ENCODE peak calls at places on chromosome 1, in six cellular contexts. Y is transverse colon; H is CD8-positive, alpha-beta T cell; K is OCI-LY7; A is heart left ventricle; I is CD8-positive, alpha-beta memory T cell. B is an unnamed sample. For H3K36me3, the result is how much of the 10 kb centered on the place peaks cover.

GRCh38 chr1:23461050-23461449 is 22.9 kb downstream of the ASAP3 start:
- DNase-seq in Y (no peak), H (no peak), K (no peak), A (no peak), I (no peak), B (no peak)

GRCh38 chr1:52904590-52905375 is 16.8 kb downstream of the ECHDC2 start:
- DNase-seq in Y (no peak), H (peak), K (peak), A (peak), I (peak), B (no peak)

GRCh38 chr1:45522324-45523104 is 830 bp upstream of the PRDX1 start:
- DNase-seq in Y (no peak), H (no peak), K (no peak), A (no peak), I (no peak), B (no peak)

GRCh38 chr1:1082239-1083180 is 8.4 kb upstream of the RNF223 start:
- DNase-seq in Y (peak), H (no peak), K (no peak), A (peak), I (peak), B (peak)

GRCh38 chr1:208203127-208203847 is 40.9 kb downstream of the PLXNA2 start:
- DNase-seq in Y (peak), H (no peak), K (no peak), A (peak), I (no peak), B (no peak)

GRCh38 chr1:203593723-203594122 is 32.9 kb upstream of the ATP2B4 start:
- DNase-seq in Y (peak), H (peak), K (peak), A (no peak), I (peak), B (peak)

GRCh38 chr1:163337631-163338030 is 15.9 kb downstream of the NUF2 start:
- DNase-seq in Y (no peak), H (no peak), K (no peak), A (no peak), I (no peak), B (no peak)

GRCh38 chr1:48023488-48023887 is 26.3 kb upstream of the TRABD2B start:
- DNase-seq in Y (no peak), H (no peak), K (no peak), A (no peak), I (no peak), B (no peak)

GRCh38 chr1:29202053-29202452 is 20.4 kb upstream of the SRSF4 start:
- DNase-seq in Y (no peak), H (no peak), K (no peak), A (no peak), I (no peak), B (no peak)

GRCh38 chr1:209513226-209513625 is 70.3 kb upstream of the CAMK1G start:
- DNase-seq in Y (no peak), H (no peak), K (peak), A (no peak), I (no peak), B (peak)

GRCh38 chr1:23751050-23751814 is 8.0 kb downstream of the ELOA start:
- DNase-seq in Y (peak), H (no peak), K (peak), A (no peak), I (peak), B (peak)

GRCh38 chr1:87226341-87226760 is 102.3 kb upstream of the LMO4 start:
- DNase-seq in Y (peak), H (no peak), K (no peak), A (peak), I (no peak), B (peak)

GRCh38 chr1:203968728-203969127 is 104.2 kb upstream of the SOX13 start:
- DNase-seq in Y (no peak), H (no peak), K (no peak), A (peak), I (no peak), B (no peak)

GRCh38 chr1:98315309-98315708 is 346.2 kb upstream of the SNX7 start:
- DNase-seq in Y (no peak), H (no peak), K (no peak), A (no peak), I (no peak), B (no peak)

GRCh38 chr1:111831153-111831552 is 75.5 kb downstream of the DDX20 start:
- DNase-seq in Y (no peak), H (no peak), K (no peak), A (no peak), I (no peak), B (no peak)

GRCh38 chr1:214717323-214717722 is 114.3 kb downstream of the CENPF start:
- DNase-seq in Y (no peak), H (no peak), K (no peak), A (no peak), I (no peak), B (no peak)

GRCh38 chr1:109298666-109299086 is 8.1 kb downstream of the MYBPHL start:
- DNase-seq in Y (no peak), H (no peak), K (no peak), A (peak), I (no peak), B (no peak)

GRCh38 chr1:183019860-183020259 is 3.4 kb upstream of the LAMC1 start:
- DNase-seq in Y (no peak), H (no peak), K (no peak), A (peak), I (no peak), B (no peak)

GRCh38 chr1:44636711-44637589 is 37.3 kb downstream of the TMEM53 start:
- DNase-seq in Y (no peak), H (no peak), K (no peak), A (no peak), I (no peak), B (no peak)

GRCh38 chr1:220335668-220336067 is 63.4 kb upstream of the RAB3GAP2 start:
- DNase-seq in Y (no peak), H (no peak), K (no peak), A (no peak), I (no peak), B (no peak)

GRCh38 chr1:167593860-167594259 is 36.2 kb upstream of the RCSD1 start:
- DNase-seq in Y (no peak), H (no peak), K (no peak), A (no peak), I (no peak), B (no peak)

GRCh38 chr1:207691814-207692213 is 46.9 kb downstream of the CR1L start:
- DNase-seq in Y (no peak), H (no peak), K (no peak), A (no peak), I (no peak), B (no peak)

GRCh38 chr1:68383092-68383491 is 66.7 kb downstream of the RPE65 start:
- DNase-seq in Y (no peak), H (no peak), K (no peak), A (no peak), I (no peak), B (no peak)

GRCh38 chr1:105005594-105006195 is 1256.0 kb downstream of the AMY1C start:
- DNase-seq in Y (no peak), H (no peak), K (no peak), A (no peak), I (no peak), B (no peak)

GRCh38 chr1:111515291-111516007 is 12.0 kb upstream of the ADORA3 start:
- DNase-seq in Y (peak), H (no peak), K (no peak), A (peak), I (no peak), B (no peak)

GRCh38 chr1:162605225-162605927 is 26.9 kb upstream of the DDR2 start:
- DNase-seq in Y (no peak), H (no peak), K (no peak), A (no peak), I (no peak), B (peak)

GRCh38 chr1:10899490-10900264 is 103.2 kb upstream of the CASZ1 start:
- DNase-seq in Y (no peak), H (no peak), K (no peak), A (no peak), I (no peak), B (peak)

GRCh38 chr1:55696181-55696580 is 481.0 kb upstream of the USP24 start:
- DNase-seq in Y (no peak), H (no peak), K (no peak), A (no peak), I (no peak), B (no peak)

GRCh38 chr1:157142245-157142644 is 4.0 kb upstream of the ETV3 start:
- DNase-seq in Y (no peak), H (no peak), K (no peak), A (no peak), I (no peak), B (no peak)

GRCh38 chr1:201825245-201825644 is 3.7 kb upstream of the IPO9 start:
- DNase-seq in Y (no peak), H (no peak), K (no peak), A (no peak), I (no peak), B (no peak)
- H3K36me3 ChIP-seq in Y (under half), H (under half), K (under half), A (under half), I (under half), B (under half)

GRCh38 chr1:15526490-15527339 is at the start of gene DNAJC16:
- DNase-seq in Y (peak), H (peak), K (peak), A (peak), I (peak), B (peak)

GRCh38 chr1:15531003-15531402 is 4.4 kb downstream of the DNAJC16 start:
- DNase-seq in Y (no peak), H (no peak), K (no peak), A (no peak), I (no peak), B (no peak)

GRCh38 chr1:15526021-15526489 is 593 bp upstream of the DNAJC16 start:
- DNase-seq in Y (peak), H (no peak), K (peak), A (no peak), I (no peak), B (peak)

DNA sequence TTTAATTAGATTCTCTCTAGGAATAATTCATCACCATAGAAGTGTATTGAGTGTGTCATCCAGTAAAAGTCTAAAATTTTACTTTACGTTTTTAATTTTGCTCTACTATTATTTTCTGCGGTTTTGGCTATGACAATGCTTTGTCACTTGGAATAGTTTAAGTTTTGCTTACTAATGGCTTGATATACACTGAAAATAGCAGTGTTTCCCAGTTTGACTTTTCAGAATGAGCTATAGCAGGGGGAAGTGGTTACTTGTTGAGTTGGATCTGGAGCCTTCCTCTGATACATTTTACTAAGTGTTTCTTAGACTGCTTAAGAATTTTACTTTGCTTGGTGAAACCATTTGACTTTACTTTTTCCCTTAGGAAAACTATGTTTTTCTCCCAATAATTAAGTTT is 5.0 kb downstream of the DNAJC16 start:
- DNase-seq in Y (no peak), H (no peak), K (no peak), A (no peak), I (no peak), B (no peak)
- H3K36me3 ChIP-seq in Y (under half), H (under half), K (under half), A (half or more), I (under half), B (under half)

GRCh38 chr1:2637472-2637871 is 4.7 kb upstream of the MMEL1 start:
- DNase-seq in Y (no peak), H (peak), K (no peak), A (no peak), I (no peak), B (no peak)

GRCh38 chr1:2639203-2639602 is 6.4 kb upstream of the MMEL1 start:
- DNase-seq in Y (no peak), H (peak), K (no peak), A (no peak), I (no peak), B (no peak)

GRCh38 chr1:2639607-2640521 is 7.0 kb upstream of the MMEL1 start:
- DNase-seq in Y (no peak), H (no peak), K (no peak), A (no peak), I (no peak), B (peak)

GRCh38 chr1:2636733-2637132 is 3.9 kb upstream of the MMEL1 start:
- DNase-seq in Y (no peak), H (peak), K (peak), A (no peak), I (no peak), B (peak)

DNA sequence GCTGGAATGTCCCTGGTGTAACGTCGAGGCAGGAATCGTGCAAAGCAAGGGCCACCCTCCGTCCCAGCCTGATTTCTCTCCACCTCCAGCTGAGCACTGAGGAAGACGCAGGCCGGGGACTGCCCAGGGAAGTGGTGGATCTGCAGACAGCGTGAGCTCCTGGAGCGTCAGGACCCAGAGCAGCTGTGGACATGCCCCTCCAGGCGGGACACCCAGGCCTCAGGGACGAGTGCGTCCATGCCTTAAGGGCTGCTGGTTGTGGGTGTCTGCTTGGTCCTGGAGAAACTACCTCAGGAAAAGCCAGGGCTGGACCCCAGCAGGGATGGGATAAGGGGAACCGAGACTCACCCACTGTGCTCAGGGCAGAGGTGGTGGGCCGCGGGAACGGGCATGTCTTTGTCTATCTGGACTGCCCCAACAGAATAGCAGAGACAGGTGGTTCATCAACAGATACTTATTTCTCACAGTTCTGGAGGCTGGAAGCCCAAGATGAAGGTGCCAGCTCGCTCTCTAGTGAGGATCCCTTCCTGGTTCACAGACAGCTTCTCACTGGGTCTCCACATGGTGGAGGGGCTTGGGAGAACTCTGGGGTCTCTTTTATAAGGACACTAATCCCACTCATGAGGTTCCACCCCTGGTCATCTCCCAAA is 5.8 kb upstream of the MMEL1 start:
- DNase-seq in Y (no peak), H (peak), K (no peak), A (no peak), I (no peak), B (no peak)
- H3K36me3 ChIP-seq in Y (under half), H (under half), K (under half), A (under half), I (under half), B (under half)

DNA sequence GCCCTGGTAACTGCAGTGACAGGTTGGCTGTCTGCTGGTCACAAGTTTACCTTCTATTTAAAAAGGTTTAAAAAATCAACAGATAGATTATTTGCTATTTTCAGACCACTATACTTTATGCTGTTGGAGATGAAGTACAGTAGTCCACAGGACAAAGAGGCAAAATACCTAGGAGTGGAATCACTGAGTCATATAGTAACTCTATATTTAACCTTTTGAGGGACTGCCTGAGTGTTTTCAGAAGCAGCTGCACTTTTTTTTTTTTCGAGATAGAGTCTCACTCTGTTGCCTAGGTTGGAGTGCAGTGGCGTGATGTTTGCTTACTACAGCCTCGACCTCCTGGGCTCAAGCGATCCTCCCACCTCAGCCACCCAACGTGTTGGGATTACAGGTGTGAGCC is 11.7 kb downstream of the CNIH4 start:
- DNase-seq in Y (no peak), H (no peak), K (no peak), A (no peak), I (no peak), B (no peak)
- H3K36me3 ChIP-seq in Y (under half), H (under half), K (half or more), A (half or more), I (under half), B (under half)

GRCh38 chr1:6648556-6648955 is 23.9 kb downstream of the THAP3 start:
- DNase-seq in Y (no peak), H (no peak), K (no peak), A (no peak), I (no peak), B (no peak)
- H3K36me3 ChIP-seq in Y (under half), H (under half), K (half or more), A (half or more), I (under half), B (under half)

GRCh38 chr1:229523052-229523451 is 14.9 kb upstream of the NUP133 start:
- DNase-seq in Y (no peak), H (no peak), K (no peak), A (no peak), I (no peak), B (no peak)

GRCh38 chr1:229531326-229531725 is 23.2 kb upstream of the NUP133 start:
- DNase-seq in Y (no peak), H (no peak), K (no peak), A (no peak), I (no peak), B (no peak)

GRCh38 chr1:229529639-229530038 is 21.5 kb upstream of the NUP133 start:
- DNase-seq in Y (no peak), H (no peak), K (no peak), A (no peak), I (no peak), B (no peak)

GRCh38 chr1:229526695-229527094 is 18.6 kb upstream of the NUP133 start:
- DNase-seq in Y (no peak), H (no peak), K (no peak), A (no peak), I (no peak), B (no peak)
- H3K36me3 ChIP-seq in Y (under half), H (under half), K (under half), A (half or more), I (under half), B (under half)

GRCh38 chr1:18884419-18884717 is 18.0 kb downstream of the ALDH4A1 start:
- DNase-seq in Y (no peak), H (no peak), K (no peak), A (no peak), I (no peak), B (no peak)
- H3K36me3 ChIP-seq in Y (under half), H (under half), K (under half), A (under half), I (under half), B (under half)

GRCh38 chr1:200660719-200661118 is 9.0 kb downstream of the DDX59 start:
- DNase-seq in Y (no peak), H (no peak), K (no peak), A (peak), I (no peak), B (no peak)

GRCh38 chr1:200654660-200655059 is 15.0 kb downstream of the DDX59 start:
- DNase-seq in Y (no peak), H (no peak), K (peak), A (no peak), I (no peak), B (no peak)

GRCh38 chr1:200653022-200653462 is 16.7 kb downstream of the DDX59 start:
- DNase-seq in Y (no peak), H (no peak), K (no peak), A (no peak), I (no peak), B (no peak)

GRCh38 chr1:200659269-200659668 is 10.4 kb downstream of the DDX59 start:
- DNase-seq in Y (no peak), H (no peak), K (no peak), A (no peak), I (no peak), B (no peak)

DNA sequence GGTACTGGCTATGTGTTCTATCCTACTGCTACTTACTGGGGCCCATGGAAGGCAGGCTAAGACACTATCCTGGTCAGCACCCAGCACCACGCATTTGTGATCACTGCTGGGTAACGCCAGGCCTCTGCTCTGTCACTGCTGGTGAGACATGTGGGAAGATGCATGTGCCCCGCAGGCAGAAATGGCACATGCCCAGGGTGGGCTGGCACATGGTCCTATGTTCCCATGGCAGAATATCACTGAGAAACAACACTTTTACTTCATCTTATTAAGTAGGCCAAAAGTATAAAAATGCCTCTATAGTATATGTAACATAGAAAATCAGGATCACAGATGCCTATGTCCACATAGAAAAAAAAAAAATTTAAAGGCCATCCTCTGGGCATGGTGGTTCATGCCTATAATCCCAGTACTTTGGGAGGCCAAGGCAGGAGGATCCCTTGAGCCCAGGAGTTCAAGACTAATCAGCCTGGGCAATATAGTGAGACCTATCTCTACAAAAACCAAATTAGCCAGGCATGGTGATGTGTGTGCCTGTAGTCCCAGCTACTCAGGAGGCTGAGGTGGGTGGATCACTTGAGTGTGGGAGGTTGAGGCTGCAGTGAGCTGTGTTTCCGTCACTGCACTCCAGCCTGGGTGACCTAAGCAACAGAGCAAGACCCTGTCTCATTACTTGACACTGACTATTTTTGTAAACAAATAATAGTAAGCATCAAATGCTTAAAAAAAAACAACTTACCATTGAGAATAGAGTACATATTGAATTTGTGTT is 11.5 kb downstream of the DDX59 start:
- DNase-seq in Y (no peak), H (no peak), K (no peak), A (no peak), I (no peak), B (no peak)
- H3K36me3 ChIP-seq in Y (under half), H (under half), K (half or more), A (half or more), I (under half), B (under half)

GRCh38 chr1:116405241-116406135 is 32.4 kb downstream of the ATP1A1 start:
- DNase-seq in Y (no peak), H (no peak), K (no peak), A (no peak), I (no peak), B (no peak)
- H3K36me3 ChIP-seq in Y (half or more), H (half or more), K (half or more), A (half or more), I (half or more), B (under half)

B was measured in hepatocyte.